ENCODE peak calls at places on chromosomes 11 and 22, in ten cellular contexts. One of them, this sample, is unnamed.

GRCh38 chr11:122791411-122791810 is 46.9 kb upstream of the CRTAM start:
- ATAC-seq in naive B cell: no peak
- ATAC-seq in esophagus mucosa: no peak
- ATAC-seq in activated T-cell treated with anti-CD3 and anti-CD28 coated beads, Interleukin-2, amount 50 U/mL, for 72 hours: no peak
- ATAC-seq in gastrocnemius medialis: no peak
- ATAC-seq in pancreas: no peak
- ATAC-seq in activated naive CD4-positive, alpha-beta T cell treated with anti-CD3 and anti-CD28 coated beads, Interleukin-2, amount 50 U/mL, for 72 hours: no peak
- ATAC-seq in psoas muscle: no peak
- ATAC-seq in lower lobe of right lung: no peak
- ATAC-seq in GM12878: no peak
- ATAC-seq in this sample: no peak

GRCh38 chr11:1570001-1570453 is 2.0 kb downstream of the DUSP8 start:
- ATAC-seq in naive B cell: no peak
- ATAC-seq in esophagus mucosa: no peak
- ATAC-seq in activated T-cell treated with anti-CD3 and anti-CD28 coated beads, Interleukin-2, amount 50 U/mL, for 72 hours: no peak
- ATAC-seq in gastrocnemius medialis: no peak
- ATAC-seq in pancreas: no peak
- ATAC-seq in activated naive CD4-positive, alpha-beta T cell treated with anti-CD3 and anti-CD28 coated beads, Interleukin-2, amount 50 U/mL, for 72 hours: no peak
- ATAC-seq in psoas muscle: no peak
- ATAC-seq in lower lobe of right lung: no peak
- ATAC-seq in GM12878: no peak
- ATAC-seq in this sample: no peak

GRCh38 chr22:17243524-17243923 is 24.3 kb upstream of the ADA2 start:
- ATAC-seq in naive B cell: peak
- ATAC-seq in esophagus mucosa: peak
- ATAC-seq in activated T-cell treated with anti-CD3 and anti-CD28 coated beads, Interleukin-2, amount 50 U/mL, for 72 hours: peak
- ATAC-seq in gastrocnemius medialis: peak
- ATAC-seq in pancreas: no peak
- ATAC-seq in activated naive CD4-positive, alpha-beta T cell treated with anti-CD3 and anti-CD28 coated beads, Interleukin-2, amount 50 U/mL, for 72 hours: peak
- ATAC-seq in psoas muscle: no peak
- ATAC-seq in lower lobe of right lung: peak
- ATAC-seq in GM12878: peak
- ATAC-seq in this sample: peak

GRCh38 chr22:27685515-27685914 is 116.0 kb downstream of the MN1 start:
- ATAC-seq in naive B cell: no peak
- ATAC-seq in esophagus mucosa: no peak
- ATAC-seq in activated T-cell treated with anti-CD3 and anti-CD28 coated beads, Interleukin-2, amount 50 U/mL, for 72 hours: no peak
- ATAC-seq in gastrocnemius medialis: peak
- ATAC-seq in pancreas: no peak
- ATAC-seq in activated naive CD4-positive, alpha-beta T cell treated with anti-CD3 and anti-CD28 coated beads, Interleukin-2, amount 50 U/mL, for 72 hours: no peak
- ATAC-seq in psoas muscle: peak
- ATAC-seq in lower lobe of right lung: no peak
- ATAC-seq in GM12878: no peak
- ATAC-seq in this sample: no peak

GRCh38 chr11:124109377-124109776 is 5.9 kb upstream of the VWA5A start:
- ATAC-seq in naive B cell: peak
- ATAC-seq in esophagus mucosa: no peak
- ATAC-seq in activated T-cell treated with anti-CD3 and anti-CD28 coated beads, Interleukin-2, amount 50 U/mL, for 72 hours: no peak
- ATAC-seq in gastrocnemius medialis: no peak
- ATAC-seq in pancreas: no peak
- ATAC-seq in activated naive CD4-positive, alpha-beta T cell treated with anti-CD3 and anti-CD28 coated beads, Interleukin-2, amount 50 U/mL, for 72 hours: no peak
- ATAC-seq in psoas muscle: no peak
- ATAC-seq in lower lobe of right lung: no peak
- ATAC-seq in GM12878: no peak
- ATAC-seq in this sample: no peak

GRCh38 chr11:61022311-61023085 is 51.0 kb downstream of the CD6 start:
- ATAC-seq in naive B cell: no peak
- ATAC-seq in esophagus mucosa: peak
- ATAC-seq in activated T-cell treated with anti-CD3 and anti-CD28 coated beads, Interleukin-2, amount 50 U/mL, for 72 hours: peak
- ATAC-seq in gastrocnemius medialis: no peak
- ATAC-seq in pancreas: no peak
- ATAC-seq in activated naive CD4-positive, alpha-beta T cell treated with anti-CD3 and anti-CD28 coated beads, Interleukin-2, amount 50 U/mL, for 72 hours: peak
- ATAC-seq in psoas muscle: no peak
- ATAC-seq in lower lobe of right lung: peak
- ATAC-seq in GM12878: peak
- ATAC-seq in this sample: no peak

GRCh38 chr11:100928426-100928825 is 201.2 kb downstream of the PGR start:
- ATAC-seq in naive B cell: no peak
- ATAC-seq in esophagus mucosa: no peak
- ATAC-seq in activated T-cell treated with anti-CD3 and anti-CD28 coated beads, Interleukin-2, amount 50 U/mL, for 72 hours: no peak
- ATAC-seq in gastrocnemius medialis: no peak
- ATAC-seq in pancreas: no peak
- ATAC-seq in activated naive CD4-positive, alpha-beta T cell treated with anti-CD3 and anti-CD28 coated beads, Interleukin-2, amount 50 U/mL, for 72 hours: no peak
- ATAC-seq in psoas muscle: no peak
- ATAC-seq in lower lobe of right lung: no peak
- ATAC-seq in GM12878: no peak
- ATAC-seq in this sample: no peak

GRCh38 chr22:28116261-28116673 is 197.2 kb upstream of the PITPNB start:
- ATAC-seq in naive B cell: no peak
- ATAC-seq in esophagus mucosa: peak
- ATAC-seq in activated T-cell treated with anti-CD3 and anti-CD28 coated beads, Interleukin-2, amount 50 U/mL, for 72 hours: no peak
- ATAC-seq in gastrocnemius medialis: no peak
- ATAC-seq in pancreas: peak
- ATAC-seq in activated naive CD4-positive, alpha-beta T cell treated with anti-CD3 and anti-CD28 coated beads, Interleukin-2, amount 50 U/mL, for 72 hours: no peak
- ATAC-seq in psoas muscle: peak
- ATAC-seq in lower lobe of right lung: peak
- ATAC-seq in GM12878: no peak
- ATAC-seq in this sample: no peak

GRCh38 chr11:77109236-77110019 is 6.8 kb downstream of the OMP start:
- ATAC-seq in naive B cell: no peak
- ATAC-seq in esophagus mucosa: no peak
- ATAC-seq in activated T-cell treated with anti-CD3 and anti-CD28 coated beads, Interleukin-2, amount 50 U/mL, for 72 hours: no peak
- ATAC-seq in gastrocnemius medialis: no peak
- ATAC-seq in pancreas: no peak
- ATAC-seq in activated naive CD4-positive, alpha-beta T cell treated with anti-CD3 and anti-CD28 coated beads, Interleukin-2, amount 50 U/mL, for 72 hours: no peak
- ATAC-seq in psoas muscle: no peak
- ATAC-seq in lower lobe of right lung: no peak
- ATAC-seq in GM12878: no peak
- ATAC-seq in this sample: no peak

GRCh38 chr11:70510106-70510505 is 111.8 kb downstream of the CTTN start:
- ATAC-seq in naive B cell: no peak
- ATAC-seq in esophagus mucosa: no peak
- ATAC-seq in activated T-cell treated with anti-CD3 and anti-CD28 coated beads, Interleukin-2, amount 50 U/mL, for 72 hours: no peak
- ATAC-seq in gastrocnemius medialis: no peak
- ATAC-seq in pancreas: no peak
- ATAC-seq in activated naive CD4-positive, alpha-beta T cell treated with anti-CD3 and anti-CD28 coated beads, Interleukin-2, amount 50 U/mL, for 72 hours: no peak
- ATAC-seq in psoas muscle: no peak
- ATAC-seq in lower lobe of right lung: no peak
- ATAC-seq in GM12878: no peak
- ATAC-seq in this sample: no peak

GRCh38 chr11:95514386-95515145 is 275.0 kb downstream of the FAM76B start:
- ATAC-seq in naive B cell: no peak
- ATAC-seq in esophagus mucosa: peak
- ATAC-seq in activated T-cell treated with anti-CD3 and anti-CD28 coated beads, Interleukin-2, amount 50 U/mL, for 72 hours: no peak
- ATAC-seq in gastrocnemius medialis: no peak
- ATAC-seq in pancreas: no peak
- ATAC-seq in activated naive CD4-positive, alpha-beta T cell treated with anti-CD3 and anti-CD28 coated beads, Interleukin-2, amount 50 U/mL, for 72 hours: no peak
- ATAC-seq in psoas muscle: no peak
- ATAC-seq in lower lobe of right lung: no peak
- ATAC-seq in GM12878: no peak
- ATAC-seq in this sample: no peak

This sample was measured in stimulated activated memory B cell treated with anti-CD40 and anti-IgM and Interleukin-4, amounts not matched to agents 10 μg/mL and 1 μg/mL and 100 μg/mL, for 72 hours.